ENCODE peak calls at places on chromosomes 16 and 17, in six cellular contexts. U is DND-41; S is CD8-positive, alpha-beta memory T cell; Q is neural progenitor cell; O is NT2/D1; R is ascending aorta. L is an unnamed sample.
A peak's percentile ranks its signal among the peaks of the same experiment; 100 is the strongest.

GRCh38 chr16:66844009-66844341 is 239 bp upstream of the CA7 start:
- DNase-seq in U (no peak), S (no peak), Q (peak; percentile 61), O (no peak), R (peak; percentile 50), L (no peak)

GRCh38 chr17:72120878-72121163 is at the start of gene SOX9:
- DNase-seq in U (no peak), S (no peak), Q (peak; percentile 94), O (peak; percentile 82), R (peak; percentile 79), L (peak; percentile 87)

GRCh38 chr16:54140057-54140787 is 146.4 kb downstream of the IRX3 start:
- DNase-seq in U (peak; percentile 57), S (no peak), Q (no peak), O (no peak), R (no peak), L (no peak)

GRCh38 chr17:32609085-32609484 is 122.3 kb downstream of the CDK5R1 start:
- DNase-seq in U (peak; percentile 48), S (peak; percentile 67), Q (no peak), O (no peak), R (peak; percentile 67), L (no peak)

GRCh38 chr17:80696456-80696855 is 151.8 kb downstream of the RPTOR start:
- DNase-seq in U (no peak), S (no peak), Q (no peak), O (no peak), R (no peak), L (no peak)

GRCh38 chr16:48128769-48129168 is 27.0 kb downstream of the ABCC12 start:
- DNase-seq in U (no peak), S (no peak), Q (no peak), O (no peak), R (no peak), L (no peak)

GRCh38 chr16:11181889-11182279 is 74.1 kb downstream of the SOCS1 start:
- DNase-seq in U (peak; percentile 35), S (no peak), Q (no peak), O (no peak), R (no peak), L (no peak)

GRCh38 chr17:79391808-79392233 is 219.0 kb downstream of the RBFOX3 start:
- DNase-seq in U (peak; percentile 62), S (peak; percentile 36), Q (peak; percentile 91), O (peak; percentile 68), R (peak; percentile 84), L (peak; percentile 26)

GRCh38 chr17:74531231-74531761 is at the start of gene CD300LB:
- DNase-seq in U (peak; percentile 2), S (no peak), Q (no peak), O (no peak), R (peak; percentile 47), L (no peak)

GRCh38 chr17:74892013-74892841 is 1.2 kb downstream of the FADS6 start:
- DNase-seq in U (no peak), S (no peak), Q (no peak), O (no peak), R (no peak), L (no peak)

GRCh38 chr17:78993241-78993956 is 13.7 kb upstream of the LGALS3BP start:
- DNase-seq in U (peak; percentile 55), S (no peak), Q (peak; percentile 69), O (no peak), R (peak; percentile 73), L (no peak)

GRCh38 chr17:44547625-44548297 is 9.5 kb upstream of the FZD2 start:
- DNase-seq in U (no peak), S (no peak), Q (peak; percentile 72), O (peak; percentile 80), R (no peak), L (no peak)

GRCh38 chr16:90050969-90051368 is 26.2 kb downstream of the PRDM7 start:
- DNase-seq in U (no peak), S (no peak), Q (no peak), O (no peak), R (peak; percentile 48), L (no peak)

GRCh38 chr17:57823469-57824401 is 26.1 kb downstream of the MRPS23 start:
- DNase-seq in U (no peak), S (no peak), Q (peak; percentile 32), O (no peak), R (peak; percentile 40), L (no peak)

GRCh38 chr16:85437161-85438052 is 175.7 kb upstream of the GSE1 start:
- DNase-seq in U (no peak), S (no peak), Q (peak; percentile 39), O (peak; percentile 78), R (no peak), L (no peak)

GRCh38 chr17:82963104-82963950 is 116.1 kb upstream of the METRNL start:
- DNase-seq in U (no peak), S (no peak), Q (peak; percentile 86), O (no peak), R (peak; percentile 89), L (peak; percentile 32)

GRCh38 chr16:29962344-29962994 is 590 bp downstream of the TMEM219 start:
- DNase-seq in U (no peak), S (no peak), Q (no peak), O (no peak), R (no peak), L (peak; percentile 4)

GRCh38 chr16:84239910-84240309 is at the start of gene KCNG4:
- DNase-seq in U (no peak), S (no peak), Q (no peak), O (no peak), R (no peak), L (no peak)

GRCh38 chr17:19302791-19303233 is 59.7 kb downstream of the B9D1 start:
- DNase-seq in U (no peak), S (no peak), Q (no peak), O (no peak), R (no peak), L (no peak)

GRCh38 chr17:68572138-68572842 is 28.9 kb downstream of the FAM20A start:
- DNase-seq in U (no peak), S (no peak), Q (no peak), O (no peak), R (no peak), L (no peak)

GRCh38 chr16:67967183-67967955 is 1.1 kb downstream of the SLC12A4 start:
- DNase-seq in U (peak; percentile 32), S (peak; percentile 29), Q (no peak), O (no peak), R (no peak), L (no peak)

GRCh38 chr17:49132699-49133364 is at the start of gene B4GALNT2:
- DNase-seq in U (no peak), S (no peak), Q (peak; percentile 71), O (no peak), R (no peak), L (no peak)

GRCh38 chr17:35089846-35090193 is 26.3 kb upstream of the RFFL start:
- DNase-seq in U (peak; percentile 31), S (no peak), Q (peak; percentile 27), O (no peak), R (no peak), L (no peak)

GRCh38 chr16:17887963-17888362 is 417.2 kb upstream of the XYLT1 start:
- DNase-seq in U (no peak), S (no peak), Q (no peak), O (no peak), R (no peak), L (no peak)

GRCh38 chr16:70476272-70477020 is 22.1 kb downstream of the FCSK start:
- DNase-seq in U (no peak), S (no peak), Q (no peak), O (no peak), R (no peak), L (peak; percentile 50)

GRCh38 chr17:80010283-80010858 is 25.3 kb downstream of the TBC1D16 start:
- DNase-seq in U (no peak), S (no peak), Q (no peak), O (no peak), R (no peak), L (no peak)

GRCh38 chr17:80270836-80271235 is 10.2 kb downstream of the RNF213 start:
- DNase-seq in U (peak; percentile 58), S (peak; percentile 15), Q (peak; percentile 84), O (peak; percentile 60), R (no peak), L (no peak)

GRCh38 chr17:81948635-81949378 is 1.8 kb upstream of the MYADML2 start:
- DNase-seq in U (no peak), S (no peak), Q (no peak), O (no peak), R (no peak), L (no peak)

DNA sequence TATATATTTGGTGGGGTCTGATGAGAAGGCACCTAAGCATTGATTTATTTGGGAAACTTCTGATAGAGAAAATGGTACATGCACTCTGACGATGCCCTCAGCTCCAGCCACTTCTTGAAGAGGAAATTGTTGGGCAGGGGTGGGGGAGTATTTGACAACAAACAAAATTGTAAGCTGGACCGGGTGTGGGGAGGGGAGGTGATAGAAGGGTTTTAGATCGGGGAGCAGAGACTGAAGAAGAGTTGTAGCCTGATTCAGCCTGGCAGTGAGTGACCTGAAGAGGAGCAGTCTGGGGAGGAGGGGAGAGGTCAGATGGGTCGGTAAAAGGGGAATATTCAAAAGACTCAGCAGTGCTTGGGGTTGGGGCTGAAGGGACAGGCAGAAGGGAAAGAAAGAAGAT is 2284.7 kb downstream of the TP53TG3F start:
- DNase-seq in U (no peak), S (no peak), Q (no peak), O (no peak), R (peak; percentile 16), L (no peak)
- H3K9me3 ChIP-seq in U (peaks cover 59% of the 10 kb centered on the region), S (no peaks in the 10 kb centered on the region), Q (peaks cover 3% of the 10 kb centered on the region), O (peaks cover 25% of the 10 kb centered on the region), R (no peaks in the 10 kb centered on the region), L (peaks cover 43% of the 10 kb centered on the region)

GRCh38 chr17:33785281-33785680 is 469.8 kb upstream of the CCL2 start:
- DNase-seq in U (no peak), S (no peak), Q (no peak), O (no peak), R (no peak), L (no peak)

DNA sequence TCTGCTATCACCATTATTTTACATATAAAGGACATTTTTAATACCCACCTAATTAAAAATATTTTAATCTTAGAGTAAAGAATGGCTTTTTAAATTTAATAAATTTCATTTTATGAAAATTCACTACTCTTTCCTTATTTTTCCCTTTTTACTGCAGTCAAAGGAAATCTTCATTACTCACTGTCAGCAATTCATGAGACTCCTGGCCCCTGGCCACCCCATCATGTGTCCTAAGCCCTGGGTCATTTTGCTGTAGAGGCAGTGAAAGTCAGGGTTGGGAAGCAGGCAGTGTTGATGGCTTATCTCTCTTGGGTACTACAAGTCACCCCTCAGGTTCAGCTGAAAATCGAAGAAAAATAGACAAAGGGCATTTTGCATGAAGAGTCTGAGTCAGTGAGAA is 468.6 kb upstream of the CCL2 start:
- DNase-seq in U (no peak), S (no peak), Q (no peak), O (no peak), R (no peak), L (no peak)
- H3K9me3 ChIP-seq in U (no peaks in the 10 kb centered on the region), S (no peaks in the 10 kb centered on the region), Q (no peaks in the 10 kb centered on the region), O (no peaks in the 10 kb centered on the region), R (no peaks in the 10 kb centered on the region), L (no peaks in the 10 kb centered on the region)

DNA sequence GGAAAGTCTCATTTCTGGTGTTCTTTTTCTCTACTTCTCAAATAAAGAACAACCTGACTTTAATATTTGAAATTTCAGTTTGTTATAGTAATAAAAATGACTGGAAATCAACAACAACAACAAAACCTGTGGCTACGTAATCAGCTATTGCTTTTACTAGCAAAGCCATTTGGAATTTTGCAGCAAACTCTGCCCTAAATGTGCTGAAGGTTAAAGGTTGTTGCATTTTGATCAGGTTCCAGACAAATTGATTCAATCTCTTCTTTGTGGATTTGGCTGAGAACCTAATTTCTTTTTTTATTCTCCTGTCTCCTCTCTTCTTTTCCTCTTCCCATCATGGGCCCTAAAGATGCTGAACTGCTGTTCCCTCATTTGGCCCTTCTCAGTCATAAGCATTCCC is 795.0 kb upstream of the CDH8 start:
- DNase-seq in U (no peak), S (no peak), Q (no peak), O (no peak), R (no peak), L (no peak)
- H3K9me3 ChIP-seq in U (no peaks in the 10 kb centered on the region), S (no peaks in the 10 kb centered on the region), Q (no peaks in the 10 kb centered on the region), O (no peaks in the 10 kb centered on the region), R (no peaks in the 10 kb centered on the region), L (peaks cover 6% of the 10 kb centered on the region)

GRCh38 chr17:21705021-21705601 is 12.8 kb downstream of the KCNJ18 start:
- DNase-seq in U (no peak), S (no peak), Q (no peak), O (no peak), R (no peak), L (no peak)
- H3K9me3 ChIP-seq in U (peaks cover 9% of the 10 kb centered on the region), S (no peaks in the 10 kb centered on the region), Q (no peaks in the 10 kb centered on the region), O (no peaks in the 10 kb centered on the region), R (no peaks in the 10 kb centered on the region), L (peaks cover 71% of the 10 kb centered on the region)